ENCODE peak calls at places on chromosomes 11 and 22, in ten cellular contexts. W, G, V, S, L, R, C, Q, T and P are unnamed samples.

GRCh38 chr22:39815882-39816395 is 77.6 kb downstream of the ENTHD1 start:
- DNase-seq in W (no peak), G (no peak), V (no peak), S (no peak), L (no peak), R (peak; percentile 42), C (peak; percentile 36), Q (no peak), T (no peak), P (no peak)

GRCh38 chr22:49347376-49347775 is 480.3 kb downstream of the BRD1 start:
- DNase-seq in W (no peak), G (no peak), V (no peak), S (no peak), L (no peak), R (no peak), C (no peak), Q (no peak), T (no peak), P (no peak)

GRCh38 chr22:47166446-47167016 is 404.1 kb downstream of the TBC1D22A start:
- DNase-seq in W (no peak), G (no peak), V (no peak), S (no peak), L (no peak), R (no peak), C (no peak), Q (no peak), T (no peak), P (no peak)

GRCh38 chr11:19753451-19754041 is 40.9 kb downstream of the NAV2 start:
- DNase-seq in W (no peak), G (no peak), V (no peak), S (no peak), L (no peak), R (no peak), C (peak; percentile 38), Q (no peak), T (no peak), P (no peak)

GRCh38 chr11:67031791-67032561 is 9.0 kb downstream of the SYT12 start:
- DNase-seq in W (no peak), G (no peak), V (no peak), S (no peak), L (no peak), R (peak; percentile 50), C (no peak), Q (no peak), T (no peak), P (no peak)

GRCh38 chr11:100928426-100928825 is 201.2 kb downstream of the PGR start:
- DNase-seq in W (no peak), G (no peak), V (no peak), S (no peak), L (no peak), R (no peak), C (no peak), Q (no peak), T (no peak), P (no peak)

GRCh38 chr11:125583496-125583895 is 9.2 kb upstream of the STT3A start:
- DNase-seq in W (no peak), G (no peak), V (no peak), S (no peak), L (no peak), R (no peak), C (no peak), Q (no peak), T (no peak), P (no peak)

GRCh38 chr11:65424200-65425104 is 1.9 kb downstream of the NEAT1 start:
- DNase-seq in W (no peak), G (no peak), V (peak; percentile 50), S (peak; percentile 23), L (no peak), R (peak; percentile 56), C (peak; percentile 70), Q (no peak), T (peak; percentile 58), P (no peak)

GRCh38 chr22:37569921-37570660 is 9.8 kb downstream of the LGALS2 start:
- DNase-seq in W (no peak), G (no peak), V (no peak), S (no peak), L (no peak), R (no peak), C (no peak), Q (no peak), T (no peak), P (no peak)

GRCh38 chr22:37567991-37568390 is 7.7 kb downstream of the CDC42EP1 start:
- DNase-seq in W (no peak), G (no peak), V (no peak), S (no peak), L (no peak), R (no peak), C (no peak), Q (no peak), T (no peak), P (no peak)

GRCh38 chr22:37568448-37569008 is 8.2 kb downstream of the CDC42EP1 start:
- DNase-seq in W (no peak), G (no peak), V (no peak), S (no peak), L (no peak), R (no peak), C (no peak), Q (no peak), T (no peak), P (no peak)

GRCh38 chr22:37570661-37570976 is 9.3 kb downstream of the LGALS2 start:
- DNase-seq in W (no peak), G (no peak), V (no peak), S (no peak), L (no peak), R (no peak), C (no peak), Q (no peak), T (no peak), P (no peak)

DNA sequence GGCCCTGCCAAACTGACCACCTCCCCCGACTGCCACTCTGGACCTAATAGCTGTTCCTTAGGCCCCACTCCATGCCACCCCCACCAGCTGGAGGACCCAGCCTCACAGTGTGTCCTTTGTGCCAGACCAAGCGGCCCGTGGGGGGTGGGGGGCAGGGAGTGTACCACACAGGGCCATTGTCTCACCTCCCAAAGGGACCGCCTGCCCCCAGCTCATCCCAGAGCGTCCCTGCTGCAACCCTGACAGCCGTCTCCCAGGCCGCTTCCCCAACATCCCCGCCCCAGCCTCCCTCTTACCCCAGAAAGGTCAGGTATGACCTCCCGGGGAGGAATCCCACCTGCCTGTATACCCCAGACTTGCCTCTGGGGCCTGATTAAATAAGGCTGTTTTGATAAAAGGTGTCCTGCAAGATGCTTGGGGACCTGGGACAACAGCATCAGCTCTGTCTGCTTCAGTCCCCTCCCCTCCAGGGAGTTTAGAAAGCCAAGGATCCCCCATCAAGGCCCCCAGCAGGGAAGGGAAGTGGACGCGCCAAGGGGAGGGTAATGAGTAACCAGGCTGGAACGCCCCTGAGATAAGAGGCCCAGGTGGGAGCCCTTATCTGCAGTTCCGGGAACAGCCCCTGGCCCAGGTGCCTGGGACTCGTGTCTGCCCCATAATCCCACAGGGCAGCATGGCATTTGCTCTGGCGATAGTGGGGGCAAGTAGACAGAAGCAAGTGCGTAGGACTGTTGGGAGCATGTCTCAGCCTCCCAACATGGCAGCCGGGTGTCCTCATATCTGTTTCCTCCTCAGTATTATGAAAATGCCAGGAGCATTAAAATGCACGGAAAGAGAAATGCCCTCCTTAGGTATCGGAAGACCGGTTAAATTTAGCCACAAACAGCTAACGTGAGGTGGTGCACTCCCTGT is 9.0 kb downstream of the CDC42EP1 start:
- DNase-seq in W (no peak), G (peak; percentile 90), V (no peak), S (no peak), L (no peak), R (no peak), C (no peak), Q (no peak), T (no peak), P (no peak)
- H3K4me3 ChIP-seq in W (no peak overlapping the region), G (no peak overlapping the region), V (no peak overlapping the region), S (no peak overlapping the region), L (peak overlapping the region; percentile 30), R (no peak overlapping the region), C (no peak overlapping the region), Q (no peak overlapping the region), T (no peak overlapping the region), P (no peak overlapping the region)

DNA sequence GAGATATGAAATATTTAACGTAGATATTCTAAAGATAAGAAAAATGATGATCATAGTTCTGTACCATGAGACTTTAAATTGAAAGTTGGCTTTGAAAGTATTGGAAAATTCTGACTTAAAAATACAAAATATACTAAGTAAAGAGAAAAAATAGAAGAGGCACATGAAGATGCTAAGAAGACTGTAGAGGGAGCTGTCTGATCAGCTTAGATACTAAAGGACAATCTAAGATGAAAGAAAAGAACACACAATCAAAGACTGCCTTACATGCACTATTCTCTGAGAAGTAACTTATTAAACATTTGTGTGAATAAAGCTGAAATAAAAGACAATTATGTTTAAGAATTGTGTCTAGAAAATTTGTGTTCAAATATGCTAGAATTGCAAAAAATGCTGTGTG is 55.1 kb downstream of the RBMXL2 start:
- DNase-seq in W (peak; percentile 39), G (no peak), V (no peak), S (peak; percentile 1), L (peak; percentile 8), R (peak; percentile 22), C (peak; percentile 20), Q (no peak), T (no peak), P (peak; percentile 14)
- TF ChIP-seq CTCF in W (peak; percentile 19), G (no peak), V (peak; percentile 49), S (peak; percentile 17), L (peak; percentile 29), R (peak; percentile 27), C (peak; percentile 50), Q (peak; percentile 37), T (no peak), P (peak; percentile 58)

GRCh38 chr11:64244966-64245365 is 1.8 kb downstream of the PPP1R14B start:
- DNase-seq in W (no peak), G (no peak), V (no peak), S (no peak), L (no peak), R (no peak), C (no peak), Q (no peak), T (no peak), P (no peak)

GRCh38 chr11:64244107-64244506 is 2.6 kb downstream of the PPP1R14B start:
- DNase-seq in W (no peak), G (no peak), V (no peak), S (no peak), L (no peak), R (no peak), C (no peak), Q (no peak), T (no peak), P (no peak)

GRCh38 chr11:64241430-64242153 is 697 bp downstream of the FKBP2 start:
- DNase-seq in W (peak; percentile 99), G (peak; percentile 95), V (peak; percentile 100), S (peak; percentile 96), L (peak; percentile 98), R (peak; percentile 99), C (peak; percentile 99), Q (peak; percentile 100), T (peak; percentile 100), P (peak; percentile 95)

GRCh38 chr11:64241175-64241429 is 207 bp downstream of the FKBP2 start:
- DNase-seq in W (no peak), G (no peak), V (no peak), S (no peak), L (no peak), R (no peak), C (no peak), Q (no peak), T (no peak), P (no peak)

DNA sequence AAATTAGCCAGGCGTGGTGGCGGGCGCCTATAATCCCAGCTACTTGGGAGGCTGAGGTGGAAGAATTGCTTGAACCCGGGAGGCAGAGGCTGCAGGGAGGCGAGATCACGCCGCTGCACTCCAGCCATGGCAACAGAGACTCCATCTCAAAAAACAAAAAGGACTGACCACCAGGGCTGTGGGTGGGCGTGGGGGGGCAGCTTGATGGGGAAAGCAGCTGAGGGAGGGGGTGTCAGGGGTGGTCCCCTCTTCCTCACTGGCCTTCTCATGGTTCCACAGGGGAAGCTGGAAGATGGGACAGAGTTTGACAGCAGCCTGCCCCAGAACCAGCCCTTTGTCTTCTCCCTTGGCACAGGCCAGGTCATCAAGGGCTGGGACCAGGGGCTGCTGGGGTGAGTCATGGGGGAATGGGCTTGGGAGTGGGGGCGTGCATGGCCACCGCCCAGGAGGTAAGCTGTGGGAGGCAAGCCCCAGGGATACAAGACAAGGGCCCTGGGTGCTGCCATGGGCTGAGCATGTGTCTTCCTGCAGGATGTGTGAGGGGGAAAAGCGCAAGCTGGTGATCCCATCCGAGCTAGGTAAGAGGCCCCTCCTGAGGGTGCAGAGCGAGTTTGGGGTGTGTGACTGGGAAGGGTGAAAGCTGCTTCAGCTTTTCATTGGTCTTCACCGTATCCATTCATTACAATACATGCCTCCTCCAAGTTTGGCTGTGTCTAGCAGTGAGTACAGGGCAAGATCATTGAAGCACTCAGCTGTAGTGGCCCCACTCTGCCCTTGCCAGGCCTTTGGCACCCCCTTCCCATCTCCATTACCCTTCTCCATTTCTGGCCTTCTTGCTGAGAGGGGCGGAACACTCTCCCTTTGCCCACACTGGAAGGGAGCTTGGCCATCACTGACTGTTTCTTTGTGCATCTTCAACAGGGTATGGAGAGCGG is 2.3 kb downstream of the FKBP2 start:
- DNase-seq in W (no peak), G (no peak), V (no peak), S (no peak), L (no peak), R (no peak), C (no peak), Q (no peak), T (no peak), P (no peak)
- H3K4me3 ChIP-seq in W (no peak overlapping the region), G (no peak overlapping the region), V (peak overlapping the region; percentile 84), S (peak overlapping the region; percentile 2), L (peak overlapping the region; percentile 70), R (no peak overlapping the region), C (peak overlapping the region; percentile 17), Q (no peak overlapping the region), T (peak overlapping the region; percentile 85), P (peak overlapping the region; percentile 96)

DNA sequence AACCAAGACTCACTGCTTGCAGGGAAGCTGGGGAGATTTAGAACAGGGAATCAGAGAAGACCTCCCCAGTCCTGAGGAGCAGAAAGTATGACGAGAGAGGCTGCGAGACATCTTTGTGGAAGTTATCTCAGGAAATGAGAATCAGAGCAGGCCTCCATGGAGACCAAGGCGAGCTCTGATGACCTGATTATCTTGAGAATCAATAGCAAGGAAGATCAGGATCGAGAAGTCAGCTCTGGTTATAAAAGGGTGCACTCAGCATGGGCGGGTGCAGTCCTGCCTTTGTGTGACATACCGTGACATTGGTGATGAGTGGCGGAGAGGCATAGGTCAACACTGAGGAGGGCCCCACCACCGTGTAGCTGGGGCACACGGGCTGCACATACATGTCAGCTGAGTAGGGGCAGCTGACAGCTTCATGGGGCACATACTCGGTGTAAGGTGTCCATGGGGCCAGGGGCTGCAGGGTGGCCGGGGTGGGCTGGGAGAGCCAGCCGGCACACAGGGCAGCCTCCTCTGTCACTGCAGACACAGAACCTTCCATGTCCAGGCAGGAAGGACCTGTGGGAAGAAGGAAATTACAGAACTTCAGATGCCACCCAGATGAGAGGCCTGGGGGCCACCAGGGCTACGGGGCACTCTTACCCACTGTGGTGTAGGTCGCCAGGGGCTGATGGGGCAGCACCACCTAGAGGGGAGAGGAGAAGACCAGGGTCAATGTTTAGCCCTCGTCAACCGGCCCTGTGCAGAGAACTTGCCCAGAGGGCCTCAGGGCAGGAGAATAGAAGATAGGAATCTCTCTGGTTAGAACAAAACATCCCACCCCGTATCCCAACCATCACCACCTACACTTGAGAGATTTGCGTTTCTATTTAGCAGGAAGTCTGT is 21.7 kb downstream of the POU2AF1 start:
- DNase-seq in W (no peak), G (peak; percentile 35), V (no peak), S (no peak), L (no peak), R (no peak), C (no peak), Q (no peak), T (no peak), P (no peak)
- TF ChIP-seq CTCF in W (no peak), G (peak; percentile 62), V (no peak), S (no peak), L (no peak), R (no peak), C (no peak), Q (no peak), T (no peak), P (no peak)